ENCODE peak calls at places on chromosomes 4 and X, in eight cellular contexts. I is left cardiac atrium, D is T-cell, F is A172, K is choroid plexus epithelial cell, E is fibroblast of the conjunctiva, P is M059J, C is iPS DF 19.7. O is an unnamed sample.

GRCh38 chr4:119204898-119205297 is 7.6 kb upstream of the USP53 start:
- DNase-seq in I (no peak), D (no peak), F (no peak), K (no peak), E (no peak), P (no peak), C (no peak), O (no peak)

GRCh38 chrX:19576742-19577141 is 61.4 kb upstream of the MAP3K15 start:
- DNase-seq in I (no peak), D (no peak), F (no peak), K (no peak), E (no peak), P (no peak), C (no peak), O (no peak)

GRCh38 chr4:65340382-65341109 is 329.7 kb downstream of the EPHA5 start:
- DNase-seq in I (no peak), D (no peak), F (no peak), K (no peak), E (no peak), P (no peak), C (no peak), O (no peak)

GRCh38 chrX:10496345-10496965 is 123.9 kb downstream of the MID1 start:
- DNase-seq in I (no peak), D (no peak), F (peak; percentile 64), K (peak; percentile 90), E (no peak), P (peak; percentile 87), C (no peak), O (peak; percentile 26)

GRCh38 chr4:31408136-31408535 is 688.0 kb downstream of the PCDH7 start:
- DNase-seq in I (no peak), D (no peak), F (peak; percentile 0), K (peak; percentile 25), E (no peak), P (no peak), C (no peak), O (no peak)

GRCh38 chrX:148874621-148875020 is 374.2 kb downstream of the AFF2 start:
- DNase-seq in I (no peak), D (no peak), F (peak; percentile 63), K (no peak), E (no peak), P (peak; percentile 75), C (no peak), O (no peak)

GRCh38 chr4:3472411-3473141 is 9.5 kb downstream of the DOK7 start:
- DNase-seq in I (no peak), D (no peak), F (no peak), K (no peak), E (no peak), P (no peak), C (no peak), O (no peak)

GRCh38 chrX:112768563-112768962 is 72.1 kb downstream of the AMOT start:
- DNase-seq in I (no peak), D (no peak), F (no peak), K (no peak), E (no peak), P (peak; percentile 52), C (no peak), O (no peak)

GRCh38 chr4:184309241-184310170 is 91.8 kb upstream of the ENPP6 start:
- DNase-seq in I (no peak), D (no peak), F (no peak), K (no peak), E (no peak), P (no peak), C (no peak), O (no peak)

GRCh38 chrX:46882266-46882665 is 30.0 kb upstream of the JADE3 start:
- DNase-seq in I (no peak), D (no peak), F (no peak), K (no peak), E (no peak), P (no peak), C (peak; percentile 12), O (no peak)

GRCh38 chr4:27684501-27685077 is 823.9 kb downstream of the STIM2 start:
- DNase-seq in I (peak; percentile 33), D (no peak), F (peak; percentile 51), K (peak; percentile 71), E (peak; percentile 29), P (peak; percentile 48), C (no peak), O (no peak)

GRCh38 chr4:173301518-173302201 is 32.5 kb downstream of the HMGB2 start:
- DNase-seq in I (no peak), D (no peak), F (peak; percentile 34), K (peak; percentile 66), E (peak; percentile 14), P (peak; percentile 53), C (no peak), O (no peak)

GRCh38 chrX:106726485-106727437 is at the start of gene RNF128:
- DNase-seq in I (no peak), D (peak; percentile 3), F (no peak), K (peak; percentile 19), E (no peak), P (peak; percentile 42), C (peak; percentile 23), O (no peak)

GRCh38 chr4:100736651-100737450 is 219.0 kb upstream of the EMCN start:
- DNase-seq in I (no peak), D (no peak), F (peak; percentile 88), K (peak; percentile 45), E (peak; percentile 76), P (peak; percentile 94), C (no peak), O (peak; percentile 47)

GRCh38 chr4:2412534-2412884 is 5.9 kb downstream of the ZFYVE28 start:
- DNase-seq in I (no peak), D (peak; percentile 59), F (no peak), K (no peak), E (no peak), P (no peak), C (no peak), O (no peak)

GRCh38 chrX:44314259-44314734 is 29.2 kb downstream of the EFHC2 start:
- DNase-seq in I (peak; percentile 27), D (no peak), F (peak; percentile 37), K (peak; percentile 44), E (no peak), P (peak; percentile 80), C (no peak), O (no peak)